ENCODE peak calls at places on chromosomes 4 and X, in four cellular contexts. J is HepG2, C is K562, Q is H1. I is an unnamed sample. For H3K4me1, the result is how much of the 10 kb centered on the place peaks cover.

GRCh38 chrX:115467961-115468360 is 93.0 kb upstream of the PLS3 start:
- DNase-seq in J (no peak), C (no peak), Q (no peak), I (no peak)

GRCh38 chrX:133321441-133321840 is 93.8 kb downstream of the GPC4 start:
- DNase-seq in J (no peak), C (no peak), Q (no peak), I (no peak)

GRCh38 chr4:126264839-126265238 is 950.1 kb downstream of the FAT4 start:
- DNase-seq in J (no peak), C (no peak), Q (no peak), I (no peak)

GRCh38 chr4:186775867-186776266 is 52.2 kb upstream of the FAT1 start:
- DNase-seq in J (no peak), C (no peak), Q (no peak), I (no peak)

GRCh38 chr4:108783666-108784463 is 21.0 kb upstream of the ETNPPL start:
- DNase-seq in J (peak), C (no peak), Q (no peak), I (no peak)

GRCh38 chr4:140163029-140163810 is 9.2 kb upstream of the MAML3 start:
- DNase-seq in J (no peak), C (no peak), Q (no peak), I (no peak)

GRCh38 chrX:111352424-111352823 is 59.6 kb downstream of the DCX start:
- DNase-seq in J (peak), C (no peak), Q (no peak), I (no peak)

GRCh38 chr4:128915544-128915943 is 106.0 kb downstream of the JADE1 start:
- DNase-seq in J (no peak), C (no peak), Q (no peak), I (no peak)

GRCh38 chr4:2432991-2433530 is 14.3 kb downstream of the CFAP99 start:
- DNase-seq in J (no peak), C (peak), Q (no peak), I (no peak)

GRCh38 chr4:71296945-71297344 is 41.9 kb upstream of the SLC4A4 start:
- DNase-seq in J (no peak), C (no peak), Q (no peak), I (no peak)

GRCh38 chr4:2141762-2142520 is 82.8 kb downstream of the NAT8L start:
- DNase-seq in J (no peak), C (no peak), Q (no peak), I (peak)

GRCh38 chr4:45102716-45103115 is 376.4 kb upstream of the GNPDA2 start:
- DNase-seq in J (no peak), C (no peak), Q (no peak), I (no peak)

GRCh38 chrX:81586091-81586490 is 384.2 kb downstream of the SH3BGRL start:
- DNase-seq in J (no peak), C (no peak), Q (no peak), I (no peak)

GRCh38 chrX:154494715-154495114 is 4.3 kb upstream of the SLC10A3 start:
- DNase-seq in J (no peak), C (no peak), Q (no peak), I (no peak)

GRCh38 chr4:136458326-136458725 is 1074.0 kb downstream of the PCDH18 start:
- DNase-seq in J (no peak), C (no peak), Q (no peak), I (no peak)

GRCh38 chr4:118834960-118835895 is 698 bp downstream of the SEC24D start:
- DNase-seq in J (peak), C (peak), Q (no peak), I (no peak)

GRCh38 chrX:70033348-70033747 is 16.4 kb downstream of the AWAT2 start:
- DNase-seq in J (peak), C (peak), Q (peak), I (peak)

GRCh38 chrX:36908801-36909403 is 99.3 kb upstream of the FAM47C start:
- DNase-seq in J (peak), C (peak), Q (no peak), I (no peak)

GRCh38 chr4:3251691-3252479 is 2.9 kb downstream of the MSANTD1 start:
- DNase-seq in J (no peak), C (no peak), Q (no peak), I (no peak)

GRCh38 chr4:82739292-82740190 is 59.1 kb downstream of the SCD5 start:
- DNase-seq in J (peak), C (peak), Q (peak), I (peak)

GRCh38 chr4:154254999-154255398 is 236.6 kb downstream of the DCHS2 start:
- DNase-seq in J (no peak), C (peak), Q (no peak), I (no peak)

DNA sequence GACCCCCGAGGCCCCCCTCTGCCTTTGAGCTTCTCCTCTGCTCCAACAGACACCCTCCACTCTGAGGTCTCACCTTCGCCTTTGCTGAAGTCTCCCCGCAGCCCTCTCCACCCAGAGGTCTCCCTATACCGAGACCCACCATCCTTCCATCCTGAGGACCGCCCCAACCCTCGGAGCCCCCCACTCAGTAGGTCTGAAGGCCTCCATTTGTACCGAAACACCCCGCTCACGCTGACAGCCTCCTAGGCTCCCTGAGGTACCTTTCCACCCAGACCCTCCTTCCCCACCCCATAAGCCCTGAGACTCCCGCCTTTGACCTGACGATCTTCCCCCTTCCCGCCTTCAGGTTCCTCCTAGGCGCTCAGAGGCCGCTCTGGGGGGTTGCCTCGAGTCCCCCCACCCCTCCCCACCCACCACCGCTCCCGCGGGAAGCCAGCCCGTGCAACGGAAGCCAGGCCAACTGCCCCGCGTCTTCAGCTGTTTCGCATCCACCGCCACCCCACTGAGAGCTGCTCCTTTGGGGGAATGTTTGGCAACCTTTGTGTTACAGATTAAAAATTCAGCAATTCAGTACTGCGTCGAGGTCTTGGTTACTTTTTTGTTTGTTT is 5.0 kb downstream of the SOD3 start:
- DNase-seq in J (no peak), C (no peak), Q (peak), I (no peak)
- H3K4me1 ChIP-seq in J (under half), C (under half), Q (under half), I (under half)

GRCh38 chrX:150543230-150544155 is 24.9 kb upstream of the MTM1 start:
- DNase-seq in J (no peak), C (no peak), Q (no peak), I (no peak)
- TF ChIP-seq ZNF274 in J (no peak), C (no peak), Q (no peak), I (no peak)

GRCh38 chr4:143352052-143352451 is 15.4 kb downstream of the GAB1 start:
- DNase-seq in J (no peak), C (no peak), Q (no peak), I (no peak)

GRCh38 chr4:143352720-143353119 is 16.0 kb downstream of the GAB1 start:
- DNase-seq in J (no peak), C (peak), Q (no peak), I (no peak)

GRCh38 chr4:143354990-143355389 is 18.3 kb downstream of the GAB1 start:
- DNase-seq in J (no peak), C (no peak), Q (no peak), I (no peak)

GRCh38 chr4:143355540-143356217 is 19.0 kb downstream of the GAB1 start:
- DNase-seq in J (no peak), C (no peak), Q (no peak), I (no peak)

DNA sequence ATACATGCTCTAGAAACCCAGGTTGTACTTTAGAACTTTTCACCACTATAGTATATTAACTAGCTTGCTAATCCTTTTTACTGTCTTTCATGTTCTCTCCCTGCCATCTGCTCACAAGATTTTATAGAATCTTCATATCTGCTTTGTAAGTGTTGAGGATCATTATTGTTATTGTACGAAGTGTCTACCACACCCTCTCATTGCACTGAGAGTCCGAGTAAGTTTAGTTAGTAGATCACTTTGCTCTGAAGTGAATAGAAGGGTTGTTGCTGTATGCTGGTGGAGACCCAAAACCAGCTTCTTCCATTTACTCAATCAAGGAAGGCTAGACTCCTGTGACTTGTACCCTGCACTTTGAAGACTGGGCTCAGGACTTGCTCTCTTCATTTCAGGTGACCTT is 17.1 kb downstream of the GAB1 start:
- DNase-seq in J (no peak), C (no peak), Q (no peak), I (no peak)
- H3K4me3 ChIP-seq in J (no peak), C (no peak), Q (no peak), I (no peak)

DNA sequence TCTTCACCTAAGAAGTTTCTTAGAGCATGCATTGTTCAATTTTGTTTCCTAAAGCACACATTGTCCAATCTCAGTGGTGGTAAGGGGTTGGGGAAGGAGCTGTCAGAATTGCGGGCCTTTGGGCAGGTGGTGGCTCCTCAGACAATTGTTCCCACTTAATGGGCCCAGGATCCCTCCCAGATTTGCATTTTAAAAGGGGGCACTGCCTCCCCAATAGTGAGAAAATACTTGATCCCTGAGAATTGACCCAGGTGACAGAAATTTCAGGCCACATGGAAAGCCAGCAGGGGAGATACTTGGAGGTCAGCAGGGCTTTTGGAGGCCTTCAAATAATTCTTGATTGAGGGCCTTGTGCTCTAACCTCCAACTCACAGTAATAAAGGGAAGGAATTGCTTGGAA is 217.1 kb downstream of the ZNF674 start:
- DNase-seq in J (no peak), C (no peak), Q (no peak), I (no peak)
- H3K4me1 ChIP-seq in J (half or more), C (under half), Q (under half), I (under half)

GRCh38 chr4:165461176-165461835 is 82.5 kb downstream of the CPE start:
- DNase-seq in J (peak), C (no peak), Q (no peak), I (no peak)
- TF ChIP-seq ZNF274 in J (no peak), C (no peak), Q (no peak), I (no peak)